ENCODE peak calls at places on chromosomes 16 and 17, in six cellular contexts. R is neuronal stem cell; K is NCI-H2171 treated with DMSO at 0.1 percent for 48 hours; J is omental fat pad; L is dorsolateral prefrontal cortex; O is activated CD8-positive, alpha-beta memory T cell treated with anti-CD3 and anti-CD28 coated beads for 1 hour. T is an unnamed sample.

GRCh38 chr17:80866050-80866793 is 125.4 kb upstream of the CHMP6 start:
- DNase-seq in K (peak; percentile 23), R (no peak), O (peak; percentile 44), J (peak; percentile 45), L (peak; percentile 76), T (no peak)

GRCh38 chr17:76772842-76773521 is 35.1 kb downstream of the MFSD11 start:
- DNase-seq in O (peak; percentile 36), J (no peak), K (no peak), L (no peak), R (no peak), T (no peak)

GRCh38 chr17:18059283-18059682 is 20.1 kb downstream of the GID4 start:
- DNase-seq in J (no peak), O (no peak), K (no peak), R (no peak), L (no peak), T (no peak)

GRCh38 chr17:33987162-33987561 is 267.9 kb upstream of the CCL2 start:
- DNase-seq in O (no peak), J (no peak), K (peak; percentile 68), R (no peak), L (no peak), T (peak; percentile 41)

GRCh38 chr17:39794249-39794970 is 56.7 kb downstream of the GRB7 start:
- DNase-seq in R (no peak), O (no peak), L (no peak), J (no peak), K (no peak), T (no peak)

GRCh38 chr17:35775583-35775982 is 14.9 kb downstream of the C17orf50 start:
- DNase-seq in L (no peak), R (no peak), O (no peak), K (no peak), J (no peak), T (no peak)

GRCh38 chr17:47822785-47823184 is 1.2 kb upstream of the OSBPL7 start:
- DNase-seq in J (no peak), K (no peak), R (no peak), O (no peak), L (no peak), T (no peak)

GRCh38 chr17:41464682-41465081 is 2.5 kb downstream of the KRT32 start:
- DNase-seq in R (no peak), L (peak; percentile 42), J (peak; percentile 38), O (no peak), K (no peak), T (peak; percentile 10)

GRCh38 chr16:88347656-88348376 is 34.9 kb upstream of the ZNF469 start:
- DNase-seq in K (peak; percentile 12), O (no peak), J (no peak), R (no peak), L (no peak), T (no peak)

T was measured in DMS 273 treated with DMSO at 0.1 percent for 48 hours.